ENCODE peak calls at places on chromosomes 16 and 17, in ten cellular contexts. B, H, V, S, T, W, P, M, O and D are unnamed samples. For H3K4me1, the result is how much of the 10 kb centered on the place peaks cover.

GRCh38 chr16:23079683-23080221 is 69.5 kb downstream of the USP31 start:
- DNase-seq in B (no peak), H (no peak), V (no peak), S (no peak), T (no peak), W (peak), P (peak), M (peak), O (no peak), D (no peak)

GRCh38 chr16:51310159-51310558 is 159.1 kb upstream of the SALL1 start:
- DNase-seq in B (no peak), H (no peak), V (no peak), S (no peak), T (no peak), W (no peak), P (no peak), M (no peak), O (no peak), D (no peak)

GRCh38 chr17:43905400-43905984 is 1.8 kb downstream of the MPP2 start:
- DNase-seq in B (no peak), H (no peak), V (no peak), S (no peak), T (no peak), W (no peak), P (no peak), M (no peak), O (no peak), D (no peak)

GRCh38 chr17:12457493-12457892 is 208.2 kb upstream of the MYOCD start:
- DNase-seq in B (no peak), H (no peak), V (no peak), S (no peak), T (no peak), W (no peak), P (no peak), M (no peak), O (no peak), D (no peak)

GRCh38 chr16:396605-397004 is 394 bp upstream of the NME4 start:
- DNase-seq in B (no peak), H (peak), V (peak), S (no peak), T (no peak), W (peak), P (no peak), M (peak), O (no peak), D (peak)

GRCh38 chr17:62597920-62598319 is 29.6 kb upstream of the MRC2 start:
- DNase-seq in B (peak), H (peak), V (no peak), S (no peak), T (peak), W (no peak), P (peak), M (no peak), O (no peak), D (no peak)

GRCh38 chr16:70685938-70686375 is at the start of gene MTSS2:
- DNase-seq in B (peak), H (peak), V (peak), S (peak), T (peak), W (peak), P (peak), M (peak), O (peak), D (peak)

GRCh38 chr16:57892447-57893096 is 78.4 kb downstream of the CNGB1 start:
- DNase-seq in B (no peak), H (no peak), V (no peak), S (no peak), T (no peak), W (peak), P (peak), M (no peak), O (peak), D (no peak)

GRCh38 chr16:23786964-23787571 is 32.2 kb downstream of the CHP2 start:
- DNase-seq in B (no peak), H (no peak), V (no peak), S (no peak), T (no peak), W (no peak), P (no peak), M (no peak), O (no peak), D (no peak)

GRCh38 chr17:16915752-16916556 is 56.0 kb downstream of the TNFRSF13B start:
- DNase-seq in B (no peak), H (peak), V (peak), S (peak), T (peak), W (peak), P (peak), M (peak), O (peak), D (peak)

GRCh38 chr16:81711609-81712329 is 67.3 kb upstream of the PLCG2 start:
- DNase-seq in B (peak), H (no peak), V (peak), S (peak), T (no peak), W (peak), P (no peak), M (peak), O (no peak), D (no peak)

GRCh38 chr16:75304521-75305363 is 53.3 kb upstream of the BCAR1 start:
- DNase-seq in B (no peak), H (peak), V (peak), S (no peak), T (no peak), W (peak), P (peak), M (peak), O (peak), D (peak)

GRCh38 chr16:12735805-12736204 is 67.9 kb downstream of the CPPED1 start:
- DNase-seq in B (no peak), H (no peak), V (no peak), S (no peak), T (no peak), W (no peak), P (no peak), M (no peak), O (no peak), D (no peak)

GRCh38 chr17:51643702-51644490 is 383.6 kb downstream of the UTP18 start:
- DNase-seq in B (no peak), H (no peak), V (no peak), S (no peak), T (no peak), W (no peak), P (no peak), M (no peak), O (no peak), D (no peak)

GRCh38 chr16:48203974-48204824 is 39.9 kb upstream of the LONP2 start:
- DNase-seq in B (no peak), H (peak), V (no peak), S (no peak), T (no peak), W (peak), P (peak), M (no peak), O (no peak), D (peak)

GRCh38 chr16:87363771-87364476 is 19.7 kb downstream of the FBXO31 start:
- DNase-seq in B (peak), H (peak), V (no peak), S (no peak), T (no peak), W (peak), P (no peak), M (peak), O (peak), D (no peak)

GRCh38 chr17:61495161-61495857 is 43.1 kb downstream of the TBX4 start:
- DNase-seq in B (no peak), H (no peak), V (no peak), S (no peak), T (no peak), W (no peak), P (no peak), M (peak), O (no peak), D (no peak)

GRCh38 chr17:80001376-80001775 is 34.3 kb downstream of the TBC1D16 start:
- DNase-seq in B (no peak), H (no peak), V (no peak), S (no peak), T (no peak), W (no peak), P (no peak), M (no peak), O (no peak), D (no peak)

GRCh38 chr17:34859652-34860051 is 101.6 kb downstream of the CCT6B start:
- DNase-seq in B (no peak), H (no peak), V (no peak), S (no peak), T (no peak), W (no peak), P (no peak), M (no peak), O (no peak), D (no peak)

GRCh38 chr17:11598274-11599221 is at the start of gene DNAH9:
- DNase-seq in B (peak), H (peak), V (peak), S (peak), T (peak), W (peak), P (peak), M (no peak), O (peak), D (peak)

GRCh38 chr17:751269-752001 is 629 bp downstream of the GEMIN4 start:
- DNase-seq in B (no peak), H (peak), V (peak), S (no peak), T (no peak), W (peak), P (peak), M (peak), O (peak), D (peak)

GRCh38 chr17:73782231-73782630 is 138.0 kb upstream of the SDK2 start:
- DNase-seq in B (no peak), H (no peak), V (no peak), S (no peak), T (no peak), W (no peak), P (no peak), M (no peak), O (no peak), D (no peak)

GRCh38 chr17:81189670-81190530 is 23.9 kb upstream of the AATK start:
- DNase-seq in B (no peak), H (peak), V (peak), S (no peak), T (no peak), W (no peak), P (no peak), M (no peak), O (no peak), D (no peak)

GRCh38 chr16:87579691-87580090 is 22.6 kb upstream of the JPH3 start:
- DNase-seq in B (no peak), H (no peak), V (no peak), S (no peak), T (no peak), W (no peak), P (no peak), M (no peak), O (no peak), D (no peak)

GRCh38 chr16:67304006-67304405 is 22.5 kb downstream of the KCTD19 start:
- DNase-seq in B (no peak), H (no peak), V (no peak), S (no peak), T (no peak), W (no peak), P (no peak), M (no peak), O (no peak), D (no peak)

GRCh38 chr16:78444-79145 is 570 bp downstream of the MPG start:
- DNase-seq in B (no peak), H (peak), V (peak), S (no peak), T (no peak), W (no peak), P (no peak), M (peak), O (no peak), D (no peak)

GRCh38 chr17:63545302-63545928 is 4.9 kb upstream of the DCAF7 start:
- DNase-seq in B (no peak), H (no peak), V (no peak), S (no peak), T (no peak), W (no peak), P (no peak), M (no peak), O (no peak), D (no peak)

GRCh38 chr17:35743911-35744328 is 9.1 kb downstream of the GAS2L2 start:
- DNase-seq in B (no peak), H (peak), V (no peak), S (no peak), T (no peak), W (no peak), P (no peak), M (peak), O (no peak), D (no peak)

GRCh38 chr17:32006957-32007462 is at the start of gene LRRC37B:
- DNase-seq in B (peak), H (peak), V (peak), S (peak), T (peak), W (peak), P (peak), M (peak), O (peak), D (peak)
- TF ChIP-seq POLR2A in B (peak), H (peak), V (peak), S (no peak), T (no peak), W (peak), P (no peak), M (no peak), O (no peak), D (peak)

DNA sequence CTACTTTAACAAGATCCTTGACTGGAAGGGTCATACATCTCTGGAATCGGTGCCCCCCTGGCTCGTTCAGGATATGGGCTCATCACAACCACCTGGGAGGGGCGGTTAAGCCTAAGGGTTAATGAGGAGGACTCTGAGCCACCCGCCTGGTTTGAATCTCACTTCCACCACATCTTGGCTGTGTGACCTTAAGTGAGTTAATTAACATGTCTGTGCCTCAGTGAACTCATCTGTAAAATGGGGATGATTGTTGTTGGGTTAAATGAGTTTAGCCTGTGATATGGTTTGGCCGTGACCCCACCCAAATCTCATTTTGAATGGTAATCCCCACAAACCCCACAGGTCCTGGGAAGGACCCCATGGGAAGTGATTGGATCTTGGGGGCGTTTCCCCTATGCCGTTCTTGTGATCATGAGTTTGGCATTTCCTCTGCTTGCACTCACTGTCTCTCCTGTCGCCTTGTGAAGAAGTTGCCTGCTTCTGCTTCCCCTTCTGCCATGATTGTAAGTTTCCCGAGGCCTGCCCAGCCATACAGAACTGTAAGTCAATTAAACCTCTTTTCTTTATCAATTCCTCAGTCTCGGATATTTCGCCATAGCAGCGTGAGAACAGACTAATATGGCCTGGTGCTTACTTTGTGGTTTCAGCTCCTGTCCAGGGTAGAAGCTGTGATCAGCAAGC is 214.0 kb upstream of the CIBAR2 start:
- DNase-seq in B (no peak), H (no peak), V (no peak), S (no peak), T (no peak), W (no peak), P (no peak), M (no peak), O (no peak), D (no peak)
- H3K4me1 ChIP-seq in B (under half), H (under half), V (under half), S (under half), T (under half), W (under half), P (under half), M (under half), O (half or more), D (under half)

GRCh38 chr16:4386951-4387565 is 15.4 kb downstream of the VASN start:
- DNase-seq in B (no peak), H (no peak), V (no peak), S (no peak), T (no peak), W (no peak), P (peak), M (no peak), O (no peak), D (no peak)
- TF ChIP-seq POLR2A in B (no peak), H (no peak), V (no peak), S (no peak), T (no peak), W (no peak), P (no peak), M (no peak), O (no peak), D (no peak)

GRCh38 chr17:57544834-57545463 is 200.2 kb downstream of the CCDC182 start:
- DNase-seq in B (no peak), H (no peak), V (no peak), S (no peak), T (no peak), W (no peak), P (no peak), M (no peak), O (no peak), D (no peak)
- H3K4me1 ChIP-seq in B (under half), H (under half), V (half or more), S (under half), T (under half), W (under half), P (under half), M (under half), O (under half), D (under half)

DNA sequence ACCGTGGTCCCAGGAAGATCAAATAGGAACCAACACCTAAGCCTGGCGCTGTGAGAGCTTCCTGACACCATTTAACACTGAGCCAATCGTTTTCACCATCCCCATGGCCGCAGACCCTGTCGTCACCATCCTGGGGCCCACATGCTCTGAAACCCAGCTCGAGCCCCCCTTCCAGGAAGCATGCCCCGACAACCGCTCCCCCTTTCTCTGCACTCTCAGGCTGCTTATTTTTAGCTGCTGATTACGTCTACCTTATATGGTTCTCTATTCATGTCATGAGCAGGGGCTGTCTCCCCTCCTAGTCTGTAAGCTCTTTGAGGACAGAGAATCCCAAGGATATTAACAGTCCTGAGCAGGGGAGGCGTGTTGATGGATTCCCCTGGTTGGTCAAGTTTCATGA is 10.5 kb downstream of the SRL start:
- DNase-seq in B (no peak), H (no peak), V (no peak), S (no peak), T (no peak), W (no peak), P (no peak), M (no peak), O (no peak), D (no peak)
- TF ChIP-seq POLR2A in B (no peak), H (no peak), V (no peak), S (no peak), T (no peak), W (no peak), P (no peak), M (no peak), O (no peak), D (no peak)

GRCh38 chr16:84694980-84695379 is 4.8 kb upstream of the USP10 start:
- DNase-seq in B (no peak), H (no peak), V (no peak), S (no peak), T (no peak), W (no peak), P (no peak), M (no peak), O (no peak), D (no peak)
- H3K4me1 ChIP-seq in B (under half), H (under half), V (under half), S (under half), T (under half), W (under half), P (under half), M (under half), O (under half), D (under half)

DNA sequence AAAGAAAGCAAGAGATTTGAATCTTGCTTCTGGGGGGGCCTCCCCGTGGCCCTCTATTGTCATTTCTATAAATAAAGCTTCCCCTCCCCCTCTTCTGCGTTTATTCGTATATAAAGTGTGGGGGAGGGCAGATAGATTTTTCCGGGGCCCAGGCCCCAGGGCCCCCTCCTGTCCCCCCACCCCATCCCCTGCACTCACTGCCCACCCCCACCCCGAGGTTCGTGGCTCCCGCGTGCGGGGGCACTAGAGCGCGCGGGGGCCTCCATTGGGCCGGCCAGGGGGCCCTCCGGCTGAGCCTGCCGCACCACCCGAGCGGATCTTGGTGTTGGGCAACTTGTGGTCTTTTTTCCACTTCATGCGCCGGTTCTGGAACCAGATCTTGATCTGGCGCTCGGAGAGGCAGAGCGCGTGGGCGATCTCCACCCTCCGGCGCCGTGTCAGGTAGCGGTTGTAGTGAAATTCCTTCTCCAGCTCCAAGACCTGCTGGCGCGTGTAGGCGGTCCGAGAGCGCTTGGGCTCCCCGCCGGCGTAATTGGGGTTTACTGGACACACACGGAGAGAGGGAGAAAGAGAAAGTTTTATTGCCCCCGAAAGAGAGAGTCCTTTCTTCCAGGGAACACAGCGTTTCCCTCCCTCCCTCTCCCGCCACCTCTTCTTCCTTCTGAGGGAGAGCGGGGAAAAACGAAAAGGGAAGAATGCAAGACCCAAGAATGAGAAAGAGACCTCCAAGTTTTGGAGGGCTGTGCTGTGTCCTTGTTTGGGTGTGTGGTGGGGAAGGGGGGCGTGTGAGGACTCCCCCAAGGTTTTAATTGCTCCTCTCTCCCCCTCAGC is 1.5 kb downstream of the HOXB4 start:
- DNase-seq in B (no peak), H (no peak), V (no peak), S (no peak), T (no peak), W (no peak), P (no peak), M (peak), O (no peak), D (peak)
- TF ChIP-seq POLR2A in B (no peak), H (no peak), V (no peak), S (no peak), T (no peak), W (no peak), P (no peak), M (peak), O (no peak), D (no peak)

DNA sequence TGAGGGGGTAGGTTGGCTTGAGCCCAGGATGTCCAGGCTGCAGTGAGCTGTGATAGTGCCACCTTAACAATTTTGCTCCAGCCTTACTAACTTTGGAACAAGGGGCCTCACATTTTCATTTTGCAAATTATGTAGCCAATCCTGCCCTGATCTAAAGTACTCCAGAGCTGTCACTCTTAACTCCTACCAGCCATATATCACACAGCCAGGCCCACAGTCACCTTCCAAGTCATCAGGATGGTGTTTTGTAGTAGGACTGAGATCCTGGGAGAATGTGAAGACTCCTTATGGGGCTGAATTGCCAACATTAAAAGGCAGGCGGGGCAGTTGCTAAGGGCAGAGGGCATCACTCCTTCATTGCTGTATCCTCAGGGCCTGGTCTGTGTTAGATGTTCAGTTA is 243.0 kb downstream of the MRTFB start:
- DNase-seq in B (no peak), H (no peak), V (no peak), S (no peak), T (no peak), W (no peak), P (no peak), M (no peak), O (no peak), D (no peak)
- H3K4me1 ChIP-seq in B (under half), H (under half), V (half or more), S (under half), T (under half), W (under half), P (under half), M (under half), O (under half), D (under half)

DNA sequence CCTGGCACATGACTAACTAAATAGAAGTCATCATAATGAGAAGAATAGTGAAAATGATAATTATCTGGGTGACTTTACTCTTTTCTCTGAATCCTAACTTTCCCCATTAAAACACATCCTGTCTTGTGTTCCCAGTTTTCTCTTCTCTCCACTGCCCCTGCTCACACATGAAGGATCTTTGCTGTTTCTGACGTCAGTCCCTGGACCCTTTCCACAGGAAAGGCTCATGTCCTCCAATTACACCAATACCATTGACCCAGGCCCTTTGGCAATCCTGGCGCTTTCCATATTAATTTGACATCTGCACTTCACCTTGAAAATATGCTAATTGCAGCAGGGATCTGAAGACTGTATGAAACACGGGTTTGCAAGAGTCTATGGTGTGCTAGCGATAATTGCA is 170.1 kb upstream of the GOT2 start:
- DNase-seq in B (no peak), H (no peak), V (no peak), S (no peak), T (no peak), W (no peak), P (no peak), M (no peak), O (no peak), D (no peak)
- TF ChIP-seq POLR2A in B (no peak), H (no peak), V (no peak), S (no peak), T (no peak), W (no peak), P (no peak), M (no peak), O (no peak), D (no peak)